ENCODE peak calls at places on chromosomes 6 and 20, in nine cellular contexts. One of them, this sample, is unnamed.

GRCh38 chr6:19759117-19759880 is 77.9 kb upstream of the ID4 start:
- DNase-seq in stimulated activated CD4-positive, alpha-beta T cell treated with anti-CD3 and anti-CD28 coated beads, TNF-alpha, amount 100 ng/mL, for 1 hour: no peak
- DNase-seq in left ventricle myocardium superior: no peak
- DNase-seq in psoas muscle: no peak
- DNase-seq in activated CD8-positive, alpha-beta memory T cell treated with anti-CD3 and anti-CD28 coated beads for 48 hours: no peak
- DNase-seq in progenitor cell of endocrine pancreas: no peak
- DNase-seq in RWPE1: peak; percentile 45
- DNase-seq in GM23338: no peak
- DNase-seq in HEK293T: no peak
- DNase-seq in this sample: no peak

GRCh38 chr6:15956205-15957106 is 172.4 kb upstream of the MYLIP start:
- DNase-seq in stimulated activated CD4-positive, alpha-beta T cell treated with anti-CD3 and anti-CD28 coated beads, TNF-alpha, amount 100 ng/mL, for 1 hour: no peak
- DNase-seq in left ventricle myocardium superior: no peak
- DNase-seq in psoas muscle: no peak
- DNase-seq in activated CD8-positive, alpha-beta memory T cell treated with anti-CD3 and anti-CD28 coated beads for 48 hours: no peak
- DNase-seq in progenitor cell of endocrine pancreas: no peak
- DNase-seq in RWPE1: no peak
- DNase-seq in GM23338: no peak
- DNase-seq in HEK293T: no peak
- DNase-seq in this sample: no peak

GRCh38 chr20:14449323-14449722 is 111.9 kb upstream of the FLRT3 start:
- DNase-seq in stimulated activated CD4-positive, alpha-beta T cell treated with anti-CD3 and anti-CD28 coated beads, TNF-alpha, amount 100 ng/mL, for 1 hour: no peak
- DNase-seq in left ventricle myocardium superior: no peak
- DNase-seq in psoas muscle: no peak
- DNase-seq in activated CD8-positive, alpha-beta memory T cell treated with anti-CD3 and anti-CD28 coated beads for 48 hours: no peak
- DNase-seq in progenitor cell of endocrine pancreas: no peak
- DNase-seq in RWPE1: peak; percentile 62
- DNase-seq in GM23338: no peak
- DNase-seq in HEK293T: no peak
- DNase-seq in this sample: no peak

GRCh38 chr6:123829302-123829953 is 25.8 kb downstream of the NKAIN2 start:
- DNase-seq in stimulated activated CD4-positive, alpha-beta T cell treated with anti-CD3 and anti-CD28 coated beads, TNF-alpha, amount 100 ng/mL, for 1 hour: no peak
- DNase-seq in left ventricle myocardium superior: no peak
- DNase-seq in psoas muscle: no peak
- DNase-seq in activated CD8-positive, alpha-beta memory T cell treated with anti-CD3 and anti-CD28 coated beads for 48 hours: no peak
- DNase-seq in progenitor cell of endocrine pancreas: no peak
- DNase-seq in RWPE1: peak; percentile 68
- DNase-seq in GM23338: no peak
- DNase-seq in HEK293T: no peak
- DNase-seq in this sample: no peak

GRCh38 chr20:33561981-33562601 is 72.2 kb downstream of the CBFA2T2 start:
- DNase-seq in stimulated activated CD4-positive, alpha-beta T cell treated with anti-CD3 and anti-CD28 coated beads, TNF-alpha, amount 100 ng/mL, for 1 hour: no peak
- DNase-seq in left ventricle myocardium superior: peak; percentile 66
- DNase-seq in psoas muscle: peak; percentile 57
- DNase-seq in activated CD8-positive, alpha-beta memory T cell treated with anti-CD3 and anti-CD28 coated beads for 48 hours: no peak
- DNase-seq in progenitor cell of endocrine pancreas: no peak
- DNase-seq in RWPE1: peak; percentile 85
- DNase-seq in GM23338: peak; percentile 52
- DNase-seq in HEK293T: peak; percentile 24
- DNase-seq in this sample: peak; percentile 92

GRCh38 chr20:20085812-20086211 is 33.5 kb downstream of the CFAP61 start:
- DNase-seq in stimulated activated CD4-positive, alpha-beta T cell treated with anti-CD3 and anti-CD28 coated beads, TNF-alpha, amount 100 ng/mL, for 1 hour: no peak
- DNase-seq in left ventricle myocardium superior: no peak
- DNase-seq in psoas muscle: no peak
- DNase-seq in activated CD8-positive, alpha-beta memory T cell treated with anti-CD3 and anti-CD28 coated beads for 48 hours: no peak
- DNase-seq in progenitor cell of endocrine pancreas: no peak
- DNase-seq in RWPE1: peak; percentile 7
- DNase-seq in GM23338: no peak
- DNase-seq in HEK293T: no peak
- DNase-seq in this sample: no peak

GRCh38 chr6:159017757-159018559 is 18.0 kb upstream of the RSPH3 start:
- DNase-seq in stimulated activated CD4-positive, alpha-beta T cell treated with anti-CD3 and anti-CD28 coated beads, TNF-alpha, amount 100 ng/mL, for 1 hour: no peak
- DNase-seq in left ventricle myocardium superior: no peak
- DNase-seq in psoas muscle: no peak
- DNase-seq in activated CD8-positive, alpha-beta memory T cell treated with anti-CD3 and anti-CD28 coated beads for 48 hours: no peak
- DNase-seq in progenitor cell of endocrine pancreas: no peak
- DNase-seq in RWPE1: no peak
- DNase-seq in GM23338: no peak
- DNase-seq in HEK293T: no peak
- DNase-seq in this sample: no peak

GRCh38 chr6:49606696-49607390 is 29.8 kb downstream of the RHAG start:
- DNase-seq in stimulated activated CD4-positive, alpha-beta T cell treated with anti-CD3 and anti-CD28 coated beads, TNF-alpha, amount 100 ng/mL, for 1 hour: no peak
- DNase-seq in left ventricle myocardium superior: no peak
- DNase-seq in psoas muscle: no peak
- DNase-seq in activated CD8-positive, alpha-beta memory T cell treated with anti-CD3 and anti-CD28 coated beads for 48 hours: no peak
- DNase-seq in progenitor cell of endocrine pancreas: no peak
- DNase-seq in RWPE1: peak; percentile 73
- DNase-seq in GM23338: peak; percentile 78
- DNase-seq in HEK293T: peak; percentile 76
- DNase-seq in this sample: peak; percentile 12

GRCh38 chr6:21771626-21772320 is 178.2 kb downstream of the SOX4 start:
- DNase-seq in stimulated activated CD4-positive, alpha-beta T cell treated with anti-CD3 and anti-CD28 coated beads, TNF-alpha, amount 100 ng/mL, for 1 hour: no peak
- DNase-seq in left ventricle myocardium superior: no peak
- DNase-seq in psoas muscle: no peak
- DNase-seq in activated CD8-positive, alpha-beta memory T cell treated with anti-CD3 and anti-CD28 coated beads for 48 hours: no peak
- DNase-seq in progenitor cell of endocrine pancreas: no peak
- DNase-seq in RWPE1: no peak
- DNase-seq in GM23338: no peak
- DNase-seq in HEK293T: no peak
- DNase-seq in this sample: no peak

GRCh38 chr6:89582669-89583325 is 55.8 kb downstream of the LYRM2 start:
- DNase-seq in stimulated activated CD4-positive, alpha-beta T cell treated with anti-CD3 and anti-CD28 coated beads, TNF-alpha, amount 100 ng/mL, for 1 hour: no peak
- DNase-seq in left ventricle myocardium superior: no peak
- DNase-seq in psoas muscle: no peak
- DNase-seq in activated CD8-positive, alpha-beta memory T cell treated with anti-CD3 and anti-CD28 coated beads for 48 hours: no peak
- DNase-seq in progenitor cell of endocrine pancreas: no peak
- DNase-seq in RWPE1: no peak
- DNase-seq in GM23338: no peak
- DNase-seq in HEK293T: no peak
- DNase-seq in this sample: no peak

GRCh38 chr20:3763691-3764601 is 3.6 kb downstream of the ADISSP start:
- DNase-seq in stimulated activated CD4-positive, alpha-beta T cell treated with anti-CD3 and anti-CD28 coated beads, TNF-alpha, amount 100 ng/mL, for 1 hour: no peak
- DNase-seq in left ventricle myocardium superior: no peak
- DNase-seq in psoas muscle: no peak
- DNase-seq in activated CD8-positive, alpha-beta memory T cell treated with anti-CD3 and anti-CD28 coated beads for 48 hours: no peak
- DNase-seq in progenitor cell of endocrine pancreas: no peak
- DNase-seq in RWPE1: no peak
- DNase-seq in GM23338: no peak
- DNase-seq in HEK293T: no peak
- DNase-seq in this sample: no peak

GRCh38 chr20:41340327-41341055 is at the start of gene LPIN3:
- DNase-seq in stimulated activated CD4-positive, alpha-beta T cell treated with anti-CD3 and anti-CD28 coated beads, TNF-alpha, amount 100 ng/mL, for 1 hour: peak; percentile 12
- DNase-seq in left ventricle myocardium superior: peak; percentile 94
- DNase-seq in psoas muscle: peak; percentile 84
- DNase-seq in activated CD8-positive, alpha-beta memory T cell treated with anti-CD3 and anti-CD28 coated beads for 48 hours: peak; percentile 37
- DNase-seq in progenitor cell of endocrine pancreas: peak; percentile 85
- DNase-seq in RWPE1: peak; percentile 100
- DNase-seq in GM23338: peak; percentile 94
- DNase-seq in HEK293T: peak; percentile 96
- DNase-seq in this sample: peak; percentile 36

GRCh38 chr6:7432391-7433207 is 43.0 kb downstream of the RIOK1 start:
- DNase-seq in stimulated activated CD4-positive, alpha-beta T cell treated with anti-CD3 and anti-CD28 coated beads, TNF-alpha, amount 100 ng/mL, for 1 hour: no peak
- DNase-seq in left ventricle myocardium superior: no peak
- DNase-seq in psoas muscle: no peak
- DNase-seq in activated CD8-positive, alpha-beta memory T cell treated with anti-CD3 and anti-CD28 coated beads for 48 hours: no peak
- DNase-seq in progenitor cell of endocrine pancreas: no peak
- DNase-seq in RWPE1: no peak
- DNase-seq in GM23338: no peak
- DNase-seq in HEK293T: no peak
- DNase-seq in this sample: no peak

GRCh38 chr6:70108230-70108629 is 194.7 kb downstream of the COL9A1 start:
- DNase-seq in stimulated activated CD4-positive, alpha-beta T cell treated with anti-CD3 and anti-CD28 coated beads, TNF-alpha, amount 100 ng/mL, for 1 hour: no peak
- DNase-seq in left ventricle myocardium superior: no peak
- DNase-seq in psoas muscle: no peak
- DNase-seq in activated CD8-positive, alpha-beta memory T cell treated with anti-CD3 and anti-CD28 coated beads for 48 hours: no peak
- DNase-seq in progenitor cell of endocrine pancreas: no peak
- DNase-seq in RWPE1: peak; percentile 30
- DNase-seq in GM23338: peak; percentile 57
- DNase-seq in HEK293T: peak; percentile 26
- DNase-seq in this sample: peak; percentile 11

GRCh38 chr6:45423901-45424627 is 46.3 kb upstream of the SUPT3H start:
- DNase-seq in stimulated activated CD4-positive, alpha-beta T cell treated with anti-CD3 and anti-CD28 coated beads, TNF-alpha, amount 100 ng/mL, for 1 hour: no peak
- DNase-seq in left ventricle myocardium superior: peak; percentile 51
- DNase-seq in psoas muscle: peak; percentile 25
- DNase-seq in activated CD8-positive, alpha-beta memory T cell treated with anti-CD3 and anti-CD28 coated beads for 48 hours: no peak
- DNase-seq in progenitor cell of endocrine pancreas: peak; percentile 11
- DNase-seq in RWPE1: no peak
- DNase-seq in GM23338: peak; percentile 64
- DNase-seq in HEK293T: no peak
- DNase-seq in this sample: no peak

GRCh38 chr6:70622426-70622825 is 45.3 kb upstream of the SMAP1 start:
- DNase-seq in stimulated activated CD4-positive, alpha-beta T cell treated with anti-CD3 and anti-CD28 coated beads, TNF-alpha, amount 100 ng/mL, for 1 hour: no peak
- DNase-seq in left ventricle myocardium superior: no peak
- DNase-seq in psoas muscle: no peak
- DNase-seq in activated CD8-positive, alpha-beta memory T cell treated with anti-CD3 and anti-CD28 coated beads for 48 hours: no peak
- DNase-seq in progenitor cell of endocrine pancreas: no peak
- DNase-seq in RWPE1: no peak
- DNase-seq in GM23338: no peak
- DNase-seq in HEK293T: no peak
- DNase-seq in this sample: no peak

This sample was measured in NCI-H1930.